ENCODE peak calls at places on chromosomes 5 and 9, in four cellular contexts. B, L, S and K are unnamed samples.

GRCh38 chr5:60674670-60675069 is 25.3 kb downstream of the DEPDC1B start:
- DNase-seq in B (no peak), L (no peak), S (no peak), K (no peak)

GRCh38 chr5:177089825-177090641 is 3.3 kb downstream of the FGFR4 start:
- DNase-seq in B (no peak), L (no peak), S (no peak), K (no peak)

GRCh38 chr5:61496406-61497307 is 164.6 kb downstream of the ZSWIM6 start:
- DNase-seq in B (no peak), L (no peak), S (no peak), K (no peak)

GRCh38 chr9:124045830-124046177 is 34.2 kb downstream of the LHX2 start:
- DNase-seq in B (no peak), L (no peak), S (no peak), K (no peak)

GRCh38 chr5:93902288-93902687 is 160.9 kb upstream of the POU5F2 start:
- DNase-seq in B (peak), L (no peak), S (no peak), K (no peak)

GRCh38 chr5:169426674-169427250 is 125.8 kb upstream of the SLIT3 start:
- DNase-seq in B (no peak), L (no peak), S (no peak), K (peak)

GRCh38 chr5:174736351-174736721 is 12.0 kb downstream of the MSX2 start:
- DNase-seq in B (no peak), L (no peak), S (no peak), K (no peak)

GRCh38 chr5:32713396-32714381 is 2.6 kb downstream of the NPR3 start:
- DNase-seq in B (no peak), L (no peak), S (no peak), K (peak)

GRCh38 chr5:96260009-96260408 is 173.0 kb downstream of the PCSK1 start:
- DNase-seq in B (no peak), L (no peak), S (no peak), K (no peak)

GRCh38 chr5:78806544-78806943 is 158.0 kb upstream of the LHFPL2 start:
- DNase-seq in B (no peak), L (no peak), S (no peak), K (no peak)

GRCh38 chr5:15003511-15003920 is 131.9 kb upstream of the ANKH start:
- DNase-seq in B (peak), L (peak), S (peak), K (peak)

GRCh38 chr5:163408311-163408923 is 29.0 kb upstream of the CCNG1 start:
- DNase-seq in B (peak), L (peak), S (peak), K (peak)

GRCh38 chr9:38020251-38021076 is 48.6 kb downstream of the SHB start:
- DNase-seq in B (no peak), L (no peak), S (no peak), K (no peak)

GRCh38 chr9:96484521-96484931 is 34.6 kb downstream of the HABP4 start:
- DNase-seq in B (no peak), L (no peak), S (no peak), K (no peak)

GRCh38 chr5:176846335-176847140 is 36.2 kb downstream of the UNC5A start:
- DNase-seq in B (peak), L (no peak), S (no peak), K (no peak)

GRCh38 chr5:126363658-126364057 is 59.6 kb upstream of the GRAMD2B start:
- DNase-seq in B (peak), L (no peak), S (no peak), K (no peak)

GRCh38 chr9:98256632-98257218 is 1.3 kb upstream of the TBC1D2 start:
- DNase-seq in B (no peak), L (no peak), S (peak), K (no peak)

GRCh38 chr5:149932445-149933350 is 11.9 kb downstream of the PDE6A start:
- DNase-seq in B (peak), L (peak), S (no peak), K (peak)

GRCh38 chr9:71783120-71783523 is 14.8 kb upstream of the CEMIP2 start:
- DNase-seq in B (peak), L (no peak), S (peak), K (no peak)

GRCh38 chr9:108104991-108105390 is 615.4 kb upstream of the KLF4 start:
- DNase-seq in B (no peak), L (no peak), S (no peak), K (no peak)

GRCh38 chr5:149605998-149606721 is 24.9 kb downstream of the ARHGEF37 start:
- DNase-seq in B (no peak), L (peak), S (peak), K (no peak)

GRCh38 chr5:72383280-72384205 is 63.4 kb downstream of the PTCD2 start:
- DNase-seq in B (no peak), L (peak), S (no peak), K (no peak)

GRCh38 chr9:73023025-73023541 is 70.2 kb upstream of the ALDH1A1 start:
- DNase-seq in B (peak), L (peak), S (no peak), K (peak)
- TF ChIP-seq HMGXB4 in B (no peak), L (no peak), S (no peak), K (no peak)

DNA sequence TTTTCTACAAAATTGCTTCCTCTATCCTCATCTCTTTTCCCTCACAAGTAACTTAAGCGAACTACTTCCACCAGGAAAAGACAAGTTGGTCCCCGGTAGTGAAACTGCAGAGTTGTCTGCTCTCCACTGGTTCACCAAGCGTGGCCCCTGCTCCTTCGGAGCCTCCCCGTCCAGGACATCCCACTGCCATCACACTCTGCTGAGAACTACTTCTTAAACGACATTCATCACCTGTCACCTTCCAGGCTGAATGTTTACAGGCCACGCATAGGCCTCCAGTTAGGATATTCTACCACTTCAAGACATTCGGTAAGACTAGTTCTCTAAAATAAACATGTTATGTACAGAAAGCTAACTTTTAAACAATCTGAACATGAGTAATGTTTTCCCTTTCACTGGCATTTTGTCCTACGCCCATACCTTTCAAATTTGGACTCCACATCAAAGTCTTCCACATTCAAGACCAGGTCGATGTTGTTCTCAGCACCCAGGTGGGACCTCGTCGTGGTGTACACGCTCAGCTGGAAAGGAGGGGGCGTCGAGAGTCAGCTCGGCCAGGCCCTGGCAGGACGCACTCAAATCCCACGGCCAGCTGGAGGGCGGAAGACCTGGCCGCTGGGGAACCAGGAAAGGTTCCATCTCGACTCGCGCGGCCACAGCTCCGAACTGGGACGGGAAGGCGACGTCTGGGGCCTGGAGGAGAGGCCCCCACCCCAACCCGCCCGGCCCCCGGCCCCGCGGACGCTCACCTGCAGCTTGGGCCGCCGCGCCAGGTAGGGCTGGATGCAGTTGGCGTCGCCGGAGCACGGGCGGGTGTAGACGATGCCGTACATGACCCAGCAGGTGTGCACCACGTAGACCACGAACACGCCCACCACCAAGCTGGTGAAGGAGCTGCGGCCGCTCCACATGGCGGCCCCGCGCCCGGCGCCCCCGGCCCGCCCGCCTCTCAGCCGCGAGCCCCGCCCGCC is 683 bp downstream of the CLPTM1L start:
- DNase-seq in B (no peak), L (no peak), S (peak), K (peak)
- TF ChIP-seq HMGXB4 in B (no peak), L (no peak), S (no peak), K (no peak)

DNA sequence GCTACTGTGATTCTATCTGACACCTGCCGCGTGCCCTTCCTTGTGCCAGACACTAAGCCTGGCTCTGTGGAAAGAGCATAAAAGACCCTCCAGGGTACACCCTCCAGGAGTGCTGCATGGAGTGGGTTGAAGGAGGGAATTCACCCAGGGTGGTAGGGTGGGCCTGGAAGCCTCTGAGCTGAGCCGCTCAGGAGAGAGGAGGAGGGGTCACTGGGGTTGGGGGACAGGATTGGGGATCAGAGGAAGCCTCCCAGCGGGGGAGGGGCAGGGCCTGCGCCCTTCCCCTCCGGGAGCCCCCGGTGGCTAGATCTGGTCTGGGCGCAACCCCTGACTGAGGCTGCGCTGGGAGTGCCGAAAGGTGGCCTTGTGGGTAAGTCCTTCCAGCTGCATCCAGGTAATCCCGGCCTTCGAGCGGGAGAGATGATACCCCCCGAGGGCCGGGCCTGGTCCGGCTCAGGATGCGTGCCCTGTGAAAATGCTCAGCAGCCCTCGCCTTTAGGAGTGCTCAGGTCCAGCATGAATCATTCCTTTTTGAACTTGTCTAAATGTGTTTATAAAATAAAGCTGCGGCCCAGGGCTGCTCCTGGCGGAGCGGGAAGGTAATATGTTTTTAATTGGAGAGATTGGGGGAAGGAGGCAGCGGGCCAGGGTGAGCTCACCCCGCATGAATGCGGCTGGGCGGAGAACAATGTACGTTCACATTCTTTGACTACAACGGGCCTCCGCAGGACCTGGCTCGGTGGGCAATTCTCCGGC is 118.1 kb upstream of the SMIM23 start:
- DNase-seq in B (no peak), L (no peak), S (no peak), K (peak)
- TF ChIP-seq HMGXB4 in B (no peak), L (no peak), S (no peak), K (no peak)

GRCh38 chr9:31733166-31733565 is 651.3 kb upstream of the ACO1 start:
- DNase-seq in B (no peak), L (no peak), S (no peak), K (no peak)
- TF ChIP-seq HMGXB4 in B (no peak), L (no peak), S (no peak), K (no peak)

GRCh38 chr9:113176748-113177147 is 25.9 kb downstream of the SLC31A2 start:
- DNase-seq in B (no peak), L (no peak), S (no peak), K (no peak)
- TF ChIP-seq HMGXB4 in B (no peak), L (no peak), S (no peak), K (no peak)

GRCh38 chr5:179307006-179307800 is 38.1 kb downstream of the ADAMTS2 start:
- DNase-seq in B (no peak), L (no peak), S (no peak), K (peak)
- TF ChIP-seq HMGXB4 in B (no peak), L (no peak), S (no peak), K (no peak)

GRCh38 chr5:157308826-157309465 is 43.0 kb downstream of the CYFIP2 start:
- DNase-seq in B (no peak), L (no peak), S (no peak), K (no peak)
- TF ChIP-seq HMGXB4 in B (no peak), L (no peak), S (no peak), K (no peak)

GRCh38 chr5:57175586-57175985 is 1.7 kb downstream of the GPBP1 start:
- DNase-seq in B (no peak), L (no peak), S (peak), K (no peak)

GRCh38 chr5:57174128-57174849 is 430 bp downstream of the GPBP1 start:
- DNase-seq in B (no peak), L (no peak), S (peak), K (no peak)

GRCh38 chr5:57177479-57178156 is 3.8 kb downstream of the GPBP1 start:
- DNase-seq in B (no peak), L (no peak), S (no peak), K (no peak)

GRCh38 chr5:57174850-57175525 is 1.1 kb downstream of the GPBP1 start:
- DNase-seq in B (no peak), L (no peak), S (no peak), K (no peak)

GRCh38 chr5:57176350-57176857 is 2.5 kb downstream of the GPBP1 start:
- DNase-seq in B (no peak), L (no peak), S (no peak), K (no peak)
- TF ChIP-seq HMGXB4 in B (no peak), L (no peak), S (no peak), K (no peak)